ENCODE peak calls at places on chromosome 22, in four cellular contexts. F is GM12878, H is HEK293T, B is K562. J is an unnamed sample.

GRCh38 chr22:30392661-30393321 is 4.0 kb upstream of the SEC14L2 start:
- DNase-seq in H (no peak), B (no peak), F (no peak), J (no peak)

GRCh38 chr22:31933816-31934482 is 10.4 kb upstream of the YWHAH start:
- DNase-seq in F (no peak), B (no peak), H (no peak), J (no peak)

GRCh38 chr22:24383061-24383460 is 44.3 kb upstream of the ADORA2A start:
- DNase-seq in H (no peak), F (no peak), B (no peak), J (no peak)

GRCh38 chr22:42257386-42257785 is 13.1 kb downstream of the TCF20 start:
- DNase-seq in F (no peak), B (no peak), H (no peak), J (no peak)

GRCh38 chr22:21042978-21043855 is 2.5 kb upstream of the LRRC74B start:
- DNase-seq in F (no peak), B (peak; percentile 66), H (no peak), J (no peak)

GRCh38 chr22:16935209-16935608 is 72.8 kb downstream of the GAB4 start:
- DNase-seq in B (no peak), H (no peak), F (no peak), J (no peak)

GRCh38 chr22:41563051-41563711 is 2.4 kb downstream of the CSDC2 start:
- DNase-seq in H (no peak), F (no peak), B (peak; percentile 55), J (peak; percentile 43)

GRCh38 chr22:21623402-21623970 is 6.3 kb downstream of the YDJC start:
- DNase-seq in F (no peak), H (no peak), B (no peak), J (no peak)

GRCh38 chr22:30747493-30747892 is 52.8 kb downstream of the OSBP2 start:
- DNase-seq in B (peak; percentile 47), H (no peak), F (no peak), J (no peak)

GRCh38 chr22:17536269-17536668 is 27.0 kb upstream of the SLC25A18 start:
- DNase-seq in F (no peak), B (no peak), H (no peak), J (no peak)

GRCh38 chr22:33819743-33820142 is 100.5 kb downstream of the LARGE1 start:
- DNase-seq in F (no peak), H (no peak), B (no peak), J (no peak)

GRCh38 chr22:44486538-44486937 is 11.5 kb downstream of the RTL6 start:
- DNase-seq in F (no peak), H (no peak), B (peak; percentile 5), J (no peak)

GRCh38 chr22:40044870-40045834 is 50.4 kb downstream of the FAM83F start:
- DNase-seq in F (no peak), H (peak; percentile 66), B (peak; percentile 55), J (peak; percentile 20)

GRCh38 chr22:29610780-29611179 is 7.3 kb downstream of the NF2 start:
- DNase-seq in B (no peak), F (no peak), H (no peak), J (no peak)

GRCh38 chr22:26579331-26579886 is 10.5 kb downstream of the TPST2 start:
- DNase-seq in H (no peak), F (peak; percentile 30), B (no peak), J (no peak)

DNA sequence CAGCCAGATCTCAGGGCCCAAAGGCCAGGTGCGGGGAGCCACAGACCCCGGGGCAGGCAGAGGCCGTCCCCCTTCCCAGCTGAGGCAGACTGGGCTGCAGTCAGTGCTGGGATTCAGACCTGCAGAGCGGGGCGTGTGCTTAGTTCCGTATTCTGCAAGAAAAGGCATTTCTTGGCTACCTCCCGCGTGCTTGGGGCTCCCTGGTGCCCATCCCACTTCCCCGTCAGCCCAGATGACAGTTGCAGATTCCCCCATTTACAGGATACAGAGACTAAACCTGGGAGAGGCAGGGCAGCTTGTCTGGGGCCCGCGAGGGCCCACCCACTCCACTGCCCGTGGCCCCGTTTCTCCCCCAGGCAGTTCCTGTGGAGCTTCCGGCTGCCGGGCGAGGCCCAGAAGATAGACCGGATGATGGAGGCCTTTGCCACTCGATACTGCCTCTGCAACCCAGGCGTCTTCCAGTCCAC is 18.3 kb downstream of the CYTH4 start:
- DNase-seq in B (no peak), H (no peak), F (no peak), J (no peak)
- TF ChIP-seq BHLHE40 in B (no peak), H (no peak), F (no peak), J (no peak)

GRCh38 chr22:35681454-35682050 is 33.3 kb downstream of the APOL6 start:
- DNase-seq in F (no peak), H (no peak), B (no peak), J (no peak)
- TF ChIP-seq FOXK2 in F (no peak), H (no peak), B (no peak), J (no peak)

DNA sequence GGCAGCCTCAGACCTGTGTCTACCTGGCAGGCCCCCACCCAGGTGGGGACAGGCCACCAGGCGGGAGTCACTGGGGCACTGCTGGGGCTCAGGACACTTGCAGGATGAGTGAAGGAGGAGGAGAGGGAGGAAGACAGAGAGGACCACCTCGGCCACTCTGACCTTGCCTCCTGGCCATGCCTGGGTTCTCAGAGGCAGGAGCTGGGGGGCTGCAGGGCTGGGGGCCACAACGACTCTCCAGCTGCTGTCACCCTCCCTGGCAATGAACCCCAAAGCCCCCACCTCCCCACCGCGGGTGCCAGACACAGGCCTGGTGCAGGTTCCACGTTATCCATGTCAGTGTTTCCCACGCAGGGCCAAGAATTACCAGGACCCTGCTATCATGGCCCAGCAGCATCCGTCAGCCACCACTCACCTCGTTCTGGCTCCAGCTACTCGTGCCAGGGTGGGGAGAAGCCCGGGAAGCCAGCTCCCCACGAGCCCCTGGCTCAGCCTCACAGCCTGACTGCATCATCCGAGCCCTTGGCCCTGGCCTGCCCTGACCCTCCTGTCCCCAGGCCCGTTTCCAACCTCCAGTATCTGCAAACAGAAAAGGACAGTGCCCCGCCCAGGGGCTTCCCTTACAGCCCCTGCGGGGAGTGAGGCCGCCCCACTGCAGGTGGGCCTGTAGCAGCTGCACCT is 62.4 kb downstream of the BRD1 start:
- DNase-seq in B (no peak), H (no peak), F (no peak), J (no peak)
- TF ChIP-seq BHLHE40 in B (no peak), H (no peak), F (no peak), J (no peak)

GRCh38 chr22:45897736-45898135 is 79.2 kb downstream of the WNT7B start:
- DNase-seq in H (no peak), B (no peak), F (no peak), J (no peak)

GRCh38 chr22:45896153-45896951 is 80.6 kb downstream of the WNT7B start:
- DNase-seq in F (no peak), B (no peak), H (no peak), J (no peak)

GRCh38 chr22:45895436-45896152 is 81.4 kb downstream of the WNT7B start:
- DNase-seq in F (no peak), H (no peak), B (no peak), J (no peak)

GRCh38 chr22:45893516-45893915 is 83.4 kb downstream of the WNT7B start:
- DNase-seq in B (no peak), F (no peak), H (no peak), J (no peak)

DNA sequence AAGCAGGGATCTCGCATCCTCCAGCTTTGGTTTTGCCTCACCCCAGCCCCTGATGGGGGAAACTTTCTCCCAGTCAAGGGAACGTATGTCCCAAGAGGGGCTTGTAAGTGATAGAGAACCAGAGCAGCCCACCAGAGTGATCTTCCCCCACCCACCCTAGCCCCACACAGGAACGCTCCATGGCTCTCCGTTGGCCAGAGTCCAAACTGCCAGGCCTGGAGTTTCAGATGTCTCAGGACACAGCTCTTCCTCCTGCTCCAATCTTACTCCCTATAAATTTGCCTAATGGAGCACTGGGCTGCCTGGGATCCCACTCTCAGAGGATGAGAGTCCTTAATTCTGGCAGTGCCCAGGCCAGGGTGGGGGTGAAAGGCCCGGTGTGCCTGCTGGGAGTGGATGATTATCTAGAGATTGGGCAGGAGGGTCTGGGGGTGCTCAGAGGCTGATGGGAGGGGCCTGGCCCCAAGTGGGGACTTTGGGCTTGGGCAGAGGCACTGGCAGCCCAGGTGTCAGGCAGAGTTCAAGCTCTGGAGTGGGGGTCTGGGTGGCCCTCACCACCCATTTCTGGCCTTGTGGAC is 79.9 kb downstream of the WNT7B start:
- DNase-seq in F (no peak), H (no peak), B (no peak), J (no peak)
- TF ChIP-seq FOXK2 in F (no peak), H (no peak), B (no peak), J (no peak)

DNA sequence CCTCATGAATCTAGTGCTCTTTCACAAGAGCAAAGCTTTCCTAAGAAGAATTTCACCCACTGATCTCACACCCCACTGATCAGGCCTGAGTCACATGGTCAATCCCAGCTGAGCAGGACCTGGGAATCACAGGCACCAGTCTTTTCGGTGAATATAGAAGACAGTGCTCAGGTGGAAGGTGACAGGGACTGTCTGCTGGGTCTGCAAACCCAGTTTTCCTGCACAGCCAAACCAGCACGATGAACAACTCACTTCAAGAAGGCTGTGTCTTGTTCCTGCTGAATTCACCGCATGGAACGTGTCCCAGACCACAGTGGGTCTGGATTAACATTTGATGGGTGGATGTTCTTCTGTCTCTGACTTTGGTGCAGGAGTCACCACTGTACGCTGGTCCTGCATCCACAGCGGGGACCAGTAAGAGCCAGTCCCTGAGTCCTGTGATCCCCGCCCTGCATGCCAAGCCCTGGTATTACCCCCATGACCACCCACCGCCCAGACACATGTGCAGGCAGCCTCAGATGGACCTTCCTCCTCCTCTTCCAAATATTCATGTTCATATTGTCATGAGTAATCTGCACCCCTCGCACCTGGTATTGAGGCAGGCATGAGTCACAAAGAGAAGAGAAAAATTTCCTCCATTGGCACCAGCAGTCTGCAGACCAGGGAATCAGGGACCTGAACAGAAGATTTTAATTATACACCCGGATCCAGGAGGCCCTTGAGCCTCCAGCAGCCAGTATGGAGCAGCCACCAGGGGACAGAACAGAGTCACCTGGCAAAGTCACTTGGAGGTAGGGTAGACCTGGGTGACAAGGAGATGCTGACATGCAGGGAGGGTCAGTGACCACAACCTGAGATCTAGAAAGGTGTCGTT is 8.6 kb upstream of the IGLL5 start:
- DNase-seq in F (no peak), B (no peak), H (no peak), J (no peak)
- TF ChIP-seq BHLHE40 in F (no peak), B (no peak), H (no peak), J (no peak)

GRCh38 chr22:19447388-19448075 is at the start of gene C22orf39:
- DNase-seq in B (peak; percentile 100), F (peak; percentile 67), H (peak; percentile 97), J (peak; percentile 93)

GRCh38 chr22:19448076-19448607 is 631 bp upstream of the C22orf39 start:
- DNase-seq in H (peak; percentile 83), B (peak; percentile 86), F (no peak), J (peak; percentile 55)

GRCh38 chr22:19450363-19451175 is 3.1 kb upstream of the C22orf39 start:
- DNase-seq in B (no peak), H (no peak), F (no peak), J (no peak)

GRCh38 chr22:19449422-19449767 is 1.9 kb upstream of the C22orf39 start:
- DNase-seq in F (no peak), H (no peak), B (no peak), J (no peak)

DNA sequence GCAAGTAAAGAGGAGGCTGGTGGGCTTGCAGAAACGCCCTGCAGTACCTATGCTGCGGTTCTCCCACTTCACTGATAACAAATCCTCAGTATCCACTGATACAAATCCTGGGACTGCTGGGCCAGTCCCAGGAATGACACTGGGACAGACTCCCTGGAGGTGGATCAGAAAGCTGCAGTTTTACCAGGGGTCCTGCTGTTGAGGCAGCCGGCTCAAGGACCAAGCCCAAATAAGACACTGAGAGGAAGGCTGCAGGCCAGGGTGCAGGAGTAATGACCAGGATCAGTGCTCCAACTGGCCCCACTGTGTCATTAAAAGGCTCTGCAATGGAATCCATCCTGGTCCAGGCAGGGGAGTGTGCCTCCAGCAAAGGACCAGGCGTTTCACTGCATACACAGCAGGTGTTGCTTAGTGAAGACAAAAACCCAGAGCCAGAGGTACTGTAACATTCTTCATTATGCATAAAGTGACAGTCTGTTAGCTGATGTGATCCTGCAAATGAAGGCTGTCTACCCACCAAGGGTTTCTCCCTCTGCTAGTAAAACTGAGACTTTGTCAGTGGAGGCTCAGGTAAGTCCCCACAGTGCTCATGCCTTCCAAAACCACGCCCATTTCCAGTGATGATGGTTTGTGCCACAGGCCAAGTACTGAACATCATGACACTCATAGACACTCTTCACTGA is 1.4 kb upstream of the C22orf39 start:
- DNase-seq in H (peak; percentile 27), F (no peak), B (no peak), J (no peak)
- TF ChIP-seq FOXK2 in H (no peak), F (no peak), B (no peak), J (no peak)